ENCODE peak calls at places on chromosomes 1 and 21, in five cellular contexts. U, G, I, C and L are unnamed samples. For H3K4me1 and H3K27me3, the result is how much of the 10 kb centered on the place peaks cover.

GRCh38 chr1:234737210-234737761 is 127.3 kb upstream of the IRF2BP2 start:
- DNase-seq in U (no peak), G (no peak), I (no peak), C (no peak), L (peak)

GRCh38 chr21:42218836-42219605 is at the start of gene ABCG1:
- DNase-seq in U (peak), G (no peak), I (peak), C (peak), L (peak)

GRCh38 chr1:89566761-89567174 is 42.1 kb downstream of the LRRC8B start:
- DNase-seq in U (no peak), G (peak), I (peak), C (no peak), L (peak)

GRCh38 chr1:28466226-28466778 is 39.5 kb upstream of the RCC1 start:
- DNase-seq in U (no peak), G (no peak), I (no peak), C (no peak), L (peak)

GRCh38 chr1:9084883-9085282 is 15.4 kb upstream of the SLC2A5 start:
- DNase-seq in U (no peak), G (peak), I (no peak), C (no peak), L (peak)

GRCh38 chr1:234670936-234671628 is 61.1 kb upstream of the IRF2BP2 start:
- DNase-seq in U (no peak), G (no peak), I (no peak), C (no peak), L (no peak)

GRCh38 chr1:208604295-208604694 is 360.1 kb upstream of the PLXNA2 start:
- DNase-seq in U (no peak), G (no peak), I (no peak), C (no peak), L (no peak)

GRCh38 chr1:3902111-3902511 is 2.0 kb upstream of the C1orf174 start:
- DNase-seq in U (peak), G (no peak), I (no peak), C (no peak), L (peak)

GRCh38 chr1:38623529-38623928 is 236.0 kb downstream of the RRAGC start:
- DNase-seq in U (no peak), G (no peak), I (no peak), C (no peak), L (no peak)

GRCh38 chr1:43448955-43449707 is 4.6 kb downstream of the HYI start:
- DNase-seq in U (no peak), G (no peak), I (no peak), C (no peak), L (no peak)

GRCh38 chr1:168321945-168322344 is 41.3 kb downstream of the TBX19 start:
- DNase-seq in U (no peak), G (no peak), I (no peak), C (no peak), L (no peak)

GRCh38 chr1:97047412-97047793 is 325.8 kb downstream of the PTBP2 start:
- DNase-seq in U (no peak), G (no peak), I (no peak), C (no peak), L (no peak)

GRCh38 chr21:34889537-34890257 is 159.4 kb downstream of the RUNX1 start:
- DNase-seq in U (peak), G (peak), I (no peak), C (peak), L (peak)

GRCh38 chr1:69121708-69122107 is 446.0 kb upstream of the LRRC7 start:
- DNase-seq in U (no peak), G (no peak), I (no peak), C (no peak), L (no peak)

GRCh38 chr1:79745928-79746327 is 739.4 kb upstream of the ADGRL4 start:
- DNase-seq in U (no peak), G (no peak), I (no peak), C (no peak), L (no peak)

GRCh38 chr1:68558321-68559026 is 61.6 kb upstream of the DEPDC1 start:
- DNase-seq in U (no peak), G (no peak), I (no peak), C (no peak), L (no peak)

GRCh38 chr21:25487046-25487594 is 120.2 kb downstream of the MRPL39 start:
- DNase-seq in U (no peak), G (no peak), I (no peak), C (no peak), L (no peak)

GRCh38 chr1:89739013-89739843 is 81.6 kb upstream of the LRRC8D start:
- DNase-seq in U (no peak), G (no peak), I (no peak), C (no peak), L (no peak)

GRCh38 chr1:186978596-186979556 is 150.1 kb downstream of the PLA2G4A start:
- DNase-seq in U (no peak), G (no peak), I (no peak), C (no peak), L (no peak)

GRCh38 chr1:43349594-43350306 is 9.0 kb upstream of the CDC20 start:
- DNase-seq in U (no peak), G (peak), I (no peak), C (no peak), L (peak)

GRCh38 chr1:175198332-175198731 is 5.8 kb upstream of the KIAA0040 start:
- DNase-seq in U (no peak), G (no peak), I (no peak), C (no peak), L (no peak)

GRCh38 chr1:205994342-205994741 is 8.9 kb downstream of the RAB7B start:
- DNase-seq in U (no peak), G (no peak), I (no peak), C (no peak), L (no peak)

GRCh38 chr1:11227106-11228077 is 35.0 kb downstream of the MTOR start:
- DNase-seq in U (no peak), G (no peak), I (no peak), C (no peak), L (no peak)

GRCh38 chr1:218957971-218958370 is 215.7 kb upstream of the LYPLAL1 start:
- DNase-seq in U (no peak), G (no peak), I (no peak), C (no peak), L (no peak)

GRCh38 chr1:183838221-183838620 is 33.3 kb downstream of the RGL1 start:
- DNase-seq in U (no peak), G (no peak), I (no peak), C (no peak), L (no peak)

GRCh38 chr1:5497471-5497870 is 494.8 kb downstream of the NPHP4 start:
- DNase-seq in U (no peak), G (no peak), I (no peak), C (no peak), L (no peak)

GRCh38 chr1:5494518-5494917 is 497.7 kb downstream of the NPHP4 start:
- DNase-seq in U (no peak), G (no peak), I (no peak), C (no peak), L (no peak)

GRCh38 chr1:5492861-5493260 is 499.4 kb downstream of the NPHP4 start:
- DNase-seq in U (no peak), G (no peak), I (no peak), C (no peak), L (no peak)

GRCh38 chr1:5493708-5494390 is 498.4 kb downstream of the NPHP4 start:
- DNase-seq in U (no peak), G (no peak), I (no peak), C (no peak), L (no peak)

GRCh38 chr1:5495596-5496410 is 496.4 kb downstream of the NPHP4 start:
- DNase-seq in U (no peak), G (no peak), I (no peak), C (no peak), L (no peak)
- H3K4me1 ChIP-seq in U (under half), G (under half), I (under half), C (under half), L (under half)

GRCh38 chr1:19861842-19862530 is 20.2 kb upstream of the OTUD3 start:
- DNase-seq in U (no peak), G (no peak), I (no peak), C (no peak), L (no peak)
- H3K27me3 ChIP-seq in U (under half), G (under half), I (under half), C (under half), L (under half)

GRCh38 chr1:17434016-17434415 is 5.5 kb downstream of the RCC2 start:
- DNase-seq in U (no peak), G (no peak), I (no peak), C (no peak), L (no peak)
- H3K4me1 ChIP-seq in U (under half), G (under half), I (under half), C (under half), L (under half)

DNA sequence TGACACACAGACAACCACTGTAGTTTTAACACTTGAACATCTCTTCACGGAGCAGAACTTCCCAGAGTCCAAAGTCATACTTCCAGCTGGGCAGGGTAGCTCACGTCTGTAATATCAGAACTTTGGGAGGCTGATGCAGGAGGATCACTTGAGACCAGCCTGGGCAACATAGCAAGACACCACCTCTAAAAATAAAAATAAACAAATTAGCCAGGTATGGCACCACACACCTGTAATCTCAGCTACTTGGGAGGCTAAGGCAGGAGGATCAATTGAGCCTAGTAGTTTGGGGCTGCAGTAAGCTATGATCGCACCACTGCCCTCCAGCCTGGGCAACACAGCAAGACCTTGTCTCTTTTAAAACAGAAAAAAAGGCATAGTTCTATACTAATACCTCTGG is 24.3 kb upstream of the EFHD2 start:
- DNase-seq in U (no peak), G (no peak), I (no peak), C (no peak), L (no peak)
- H3K27me3 ChIP-seq in U (under half), G (under half), I (under half), C (under half), L (under half)

DNA sequence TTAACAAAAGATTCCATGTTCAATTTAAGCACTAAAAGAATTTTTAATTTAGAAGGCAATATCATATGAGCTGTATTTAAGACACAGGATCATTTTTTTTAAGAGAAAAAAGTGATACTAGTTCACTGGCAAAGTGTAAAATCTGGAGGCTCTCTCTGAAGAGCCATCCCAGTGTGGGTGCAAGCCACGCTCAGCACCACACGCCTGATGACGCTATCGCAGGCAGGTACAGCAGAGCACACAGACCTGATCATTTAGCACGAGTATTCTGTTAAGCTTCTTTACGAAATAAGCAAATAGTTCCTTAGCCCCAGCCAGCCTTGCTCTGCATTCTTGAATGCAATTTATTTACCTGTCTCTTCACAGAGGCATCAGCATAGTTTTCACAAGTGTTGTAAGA is 198.6 kb downstream of the SIPA1L2 start:
- DNase-seq in U (no peak), G (no peak), I (no peak), C (no peak), L (no peak)
- H3K4me1 ChIP-seq in U (under half), G (under half), I (under half), C (under half), L (under half)

DNA sequence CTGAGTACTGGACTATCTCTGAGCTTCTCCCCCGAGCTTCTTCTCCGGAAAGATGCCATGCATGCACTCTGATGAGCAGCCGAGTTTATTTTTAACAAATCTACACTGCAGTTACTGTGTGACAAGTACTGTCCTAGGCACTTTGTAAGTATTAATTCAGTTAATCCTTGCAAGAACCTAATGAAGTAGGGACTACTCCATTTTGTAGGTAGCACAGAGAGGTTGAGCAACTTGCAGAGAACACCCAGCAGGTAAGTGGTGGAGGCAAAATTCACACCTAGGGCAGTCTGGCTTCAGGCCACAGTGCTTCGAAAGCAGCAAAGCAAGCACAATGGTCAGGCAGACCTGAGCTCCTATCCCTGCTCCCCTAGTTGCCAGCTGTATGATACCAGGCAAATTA is 3.8 kb upstream of the TAL1 start:
- DNase-seq in U (no peak), G (no peak), I (no peak), C (no peak), L (no peak)
- H3K27me3 ChIP-seq in U (under half), G (under half), I (under half), C (under half), L (half or more)

GRCh38 chr1:31932491-31933316 is 5.5 kb downstream of the PTP4A2 start:
- DNase-seq in U (no peak), G (no peak), I (no peak), C (no peak), L (no peak)
- H3K4me1 ChIP-seq in U (half or more), G (half or more), I (under half), C (half or more), L (half or more)

DNA sequence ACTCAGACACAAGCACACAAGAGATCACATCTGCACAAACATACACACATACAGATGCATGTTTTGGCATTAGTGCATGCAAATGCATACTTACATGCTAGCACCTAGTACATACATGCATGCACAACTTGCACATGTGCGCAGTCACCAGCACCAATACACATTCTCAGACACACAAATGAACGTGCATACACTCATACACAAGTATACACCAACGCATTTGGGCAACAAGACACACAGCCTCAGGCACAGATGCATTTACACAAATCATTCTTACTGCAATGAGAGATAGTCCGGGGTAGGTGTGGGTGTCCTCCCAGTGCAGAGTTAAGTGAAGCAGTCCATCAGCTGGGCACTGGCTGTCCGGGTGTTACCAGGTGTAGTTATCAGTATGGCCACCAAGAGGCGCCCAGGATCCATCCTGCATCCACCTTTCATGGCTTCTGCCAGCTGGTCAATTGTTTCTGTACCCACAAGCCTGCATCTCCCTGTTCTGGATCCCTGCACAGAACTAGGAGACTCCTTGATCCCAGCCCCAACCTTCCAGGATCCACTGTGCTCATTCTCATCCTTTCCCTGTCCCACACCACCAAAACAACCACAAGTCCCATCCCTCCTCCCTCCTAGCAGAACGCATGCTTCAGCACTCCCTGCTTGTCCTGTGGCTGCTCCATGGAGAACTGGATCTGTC is 27.4 kb upstream of the FOXE3 start:
- DNase-seq in U (peak), G (peak), I (peak), C (peak), L (peak)
- H3K27me3 ChIP-seq in U (under half), G (under half), I (under half), C (under half), L (under half)

GRCh38 chr1:6292134-6292533 is 31.2 kb upstream of the GPR153 start:
- DNase-seq in U (no peak), G (no peak), I (no peak), C (no peak), L (no peak)
- H3K4me1 ChIP-seq in U (under half), G (under half), I (under half), C (under half), L (under half)